ENCODE peak calls at places on chromosome 3, in five cellular contexts. H, Y, C, B and U are unnamed samples.

GRCh38 chr3:99505646-99506269 is 132.6 kb upstream of the COL8A1 start:
- DNase-seq in H (no peak), Y (no peak), C (no peak), B (peak), U (peak)

GRCh38 chr3:10223676-10224639 is 24.3 kb upstream of the TATDN2 start:
- DNase-seq in Y (peak), C (no peak), B (no peak), H (no peak), U (no peak)

GRCh38 chr3:185766645-185767323 is 58.1 kb downstream of the IGF2BP2 start:
- DNase-seq in Y (no peak), H (no peak), C (no peak), B (no peak), U (no peak)

GRCh38 chr3:20190991-20191390 is 5.0 kb upstream of the SGO1 start:
- DNase-seq in H (no peak), B (no peak), C (no peak), Y (no peak), U (no peak)

GRCh38 chr3:197511130-197511529 is 44.6 kb downstream of the BDH1 start:
- DNase-seq in H (no peak), C (no peak), B (no peak), Y (no peak), U (no peak)

GRCh38 chr3:150680562-150680961 is 23.2 kb downstream of the ERICH6 start:
- DNase-seq in H (no peak), Y (no peak), B (no peak), C (no peak), U (no peak)

GRCh38 chr3:193240850-193241706 is at the start of gene PLAAT1:
- DNase-seq in H (peak), C (peak), Y (no peak), B (peak), U (peak)

GRCh38 chr3:174253940-174254339 is 605.2 kb upstream of the NAALADL2 start:
- DNase-seq in C (no peak), H (no peak), Y (no peak), B (no peak), U (no peak)

GRCh38 chr3:81888822-81889557 is 127.5 kb upstream of the GBE1 start:
- DNase-seq in Y (no peak), C (no peak), H (no peak), B (no peak), U (no peak)

GRCh38 chr3:55329849-55330248 is 157.3 kb downstream of the WNT5A start:
- DNase-seq in H (no peak), B (no peak), Y (no peak), C (no peak), U (no peak)

GRCh38 chr3:14331273-14331672 is 71.1 kb upstream of the SLC6A6 start:
- DNase-seq in H (no peak), C (no peak), B (no peak), Y (no peak), U (no peak)

GRCh38 chr3:45612138-45612537 is 17.6 kb downstream of the LIMD1 start:
- DNase-seq in B (no peak), H (no peak), Y (no peak), C (no peak), U (no peak)

GRCh38 chr3:126517986-126518778 is 609 bp upstream of the UROC1 start:
- DNase-seq in C (no peak), B (peak), H (no peak), Y (no peak), U (no peak)

GRCh38 chr3:120854908-120855526 is 53.0 kb upstream of the STXBP5L start:
- DNase-seq in C (no peak), H (no peak), Y (no peak), B (no peak), U (no peak)

GRCh38 chr3:170997966-170998913 is 28.3 kb downstream of the SLC2A2 start:
- DNase-seq in Y (peak), C (no peak), B (no peak), H (no peak), U (no peak)

GRCh38 chr3:184284696-184285095 is 8.9 kb downstream of the ECE2 start:
- DNase-seq in C (no peak), Y (peak), B (no peak), H (peak), U (peak)

GRCh38 chr3:152076148-152076547 is 192.6 kb upstream of the MBNL1 start:
- DNase-seq in H (no peak), C (no peak), B (no peak), Y (no peak), U (no peak)

GRCh38 chr3:95654567-95655362 is 1159.6 kb upstream of the EPHA6 start:
- DNase-seq in B (no peak), Y (no peak), H (no peak), C (no peak), U (no peak)

GRCh38 chr3:41202834-41203345 is 3.6 kb downstream of the CTNNB1 start:
- DNase-seq in H (no peak), Y (peak), C (no peak), B (no peak), U (no peak)

GRCh38 chr3:46027021-46027705 is at the start of gene XCR1:
- DNase-seq in H (no peak), Y (no peak), C (no peak), B (no peak), U (no peak)

GRCh38 chr3:151769175-151769574 is 35.4 kb downstream of the AADACL2 start:
- DNase-seq in Y (no peak), B (no peak), H (no peak), C (no peak), U (no peak)

GRCh38 chr3:184022323-184022722 is 4.6 kb upstream of the ABCC5 start:
- DNase-seq in C (no peak), Y (no peak), B (no peak), H (no peak), U (no peak)

GRCh38 chr3:114093596-114093995 is 37.1 kb downstream of the QTRT2 start:
- DNase-seq in Y (no peak), H (no peak), C (no peak), B (peak), U (no peak)

GRCh38 chr3:37909067-37909911 is 47.6 kb downstream of the CTDSPL start:
- DNase-seq in Y (peak), B (no peak), H (no peak), C (no peak), U (no peak)

GRCh38 chr3:24004171-24004938 is 59.3 kb downstream of the NR1D2 start:
- DNase-seq in C (no peak), Y (no peak), B (no peak), H (no peak), U (no peak)

GRCh38 chr3:155934215-155934614 is 63.8 kb downstream of the GMPS start:
- DNase-seq in B (no peak), H (no peak), C (no peak), Y (no peak), U (no peak)

GRCh38 chr3:175737646-175738572 is 878.8 kb downstream of the NAALADL2 start:
- DNase-seq in H (no peak), C (no peak), B (no peak), Y (no peak), U (no peak)

GRCh38 chr3:4759689-4760312 is 219.4 kb upstream of the BHLHE40 start:
- DNase-seq in B (no peak), Y (no peak), H (no peak), C (no peak), U (no peak)

GRCh38 chr3:150253622-150254021 is 154.5 kb upstream of the TSC22D2 start:
- DNase-seq in Y (peak), C (no peak), H (no peak), B (no peak), U (no peak)

DNA sequence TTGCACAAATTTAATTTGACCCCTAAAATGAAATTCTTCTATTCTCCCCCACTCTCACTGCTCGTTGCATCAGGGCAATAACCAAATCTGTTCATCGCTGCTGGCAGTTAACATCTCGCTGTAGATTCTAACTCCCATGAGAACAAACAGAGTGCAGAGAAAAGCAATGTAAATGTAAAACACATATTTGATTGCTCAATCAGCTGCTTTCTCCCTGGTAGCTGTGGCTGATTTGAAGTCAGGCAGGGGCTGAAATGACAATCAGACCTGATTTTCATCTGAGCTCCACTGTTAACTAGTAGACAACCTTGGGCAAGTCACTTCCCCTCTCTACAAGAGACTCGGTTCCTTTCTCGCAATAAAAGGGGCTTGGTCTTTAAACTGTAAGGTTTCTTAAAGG is 119.8 kb upstream of the CPNE4 start:
- DNase-seq in B (no peak), H (no peak), Y (no peak), C (no peak), U (no peak)
- TF ChIP-seq POLR2AphosphoS5 in B (no peak), H (no peak), Y (no peak), C (no peak), U (no peak)

GRCh38 chr3:145191543-145191942 is 969.4 kb downstream of the PLOD2 start:
- DNase-seq in Y (peak), C (no peak), H (no peak), B (no peak), U (no peak)

GRCh38 chr3:145188079-145188785 is 972.8 kb downstream of the PLOD2 start:
- DNase-seq in H (no peak), B (no peak), Y (no peak), C (no peak), U (no peak)

GRCh38 chr3:145190138-145190537 is 970.8 kb downstream of the PLOD2 start:
- DNase-seq in H (no peak), Y (no peak), B (no peak), C (no peak), U (no peak)
- TF ChIP-seq POLR2A in H (no peak), Y (no peak), B (no peak), C (no peak), U (no peak)

DNA sequence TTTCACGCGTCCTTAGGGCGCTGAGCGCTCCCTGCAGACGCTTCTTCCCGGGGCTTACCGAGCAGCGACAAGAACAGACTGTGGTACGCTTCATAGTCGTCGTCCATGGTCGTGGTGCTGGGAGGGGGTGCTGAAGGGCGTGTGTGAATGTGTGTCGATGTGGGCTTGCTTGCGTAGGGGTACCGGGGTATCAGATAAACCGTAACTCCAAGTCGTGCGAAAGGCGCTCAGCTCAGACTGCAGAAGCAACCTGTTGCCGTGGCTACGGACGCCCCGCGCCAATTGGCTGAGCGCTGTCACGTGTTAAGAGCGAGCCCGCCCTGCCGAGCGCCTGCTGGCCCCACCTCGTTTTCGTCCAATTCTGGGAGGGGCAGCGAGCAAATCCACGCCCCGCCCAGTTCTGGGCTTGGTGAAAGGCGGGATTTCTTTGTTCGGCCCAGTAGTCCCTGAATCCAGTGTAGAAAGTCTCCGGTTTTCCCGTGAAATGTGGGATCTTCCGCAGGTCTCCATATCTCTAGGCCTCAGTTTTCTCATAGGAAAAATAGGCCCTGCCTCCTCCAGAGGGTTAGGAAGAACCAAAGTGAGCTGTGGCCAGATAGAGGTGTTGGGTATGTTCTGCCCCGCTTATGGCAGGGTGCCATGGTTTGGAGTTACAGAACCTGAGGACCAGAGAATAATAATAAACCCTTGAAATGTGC is at the start of gene EFCAB12:
- DNase-seq in C (peak), B (peak), Y (peak), H (peak), U (peak)
- TF ChIP-seq POLR2AphosphoS5 in C (peak), B (peak), Y (peak), H (no peak), U (peak)

GRCh38 chr3:119557192-119557873 is 2.1 kb downstream of the CD80 start:
- DNase-seq in Y (no peak), C (no peak), B (no peak), H (no peak), U (no peak)
- TF ChIP-seq POLR2A in Y (no peak), C (no peak), B (no peak), H (no peak), U (no peak)

GRCh38 chr3:58013973-58014649 is 5.9 kb downstream of the FLNB start:
- DNase-seq in B (peak), C (no peak), Y (no peak), H (no peak), U (no peak)
- TF ChIP-seq POLR2AphosphoS5 in B (peak), C (no peak), Y (no peak), H (no peak), U (no peak)